ENCODE peak calls at places on chromosomes 7 and 10, in ten cellular contexts. One of them, this sample, is unnamed.

GRCh38 chr7:36967387-36967786 is 243.1 kb upstream of the AOAH start:
- DNase-seq in fibroblast of the conjunctiva: peak
- DNase-seq in NCI-H510A: no peak
- DNase-seq in NCI-H1092 treated with DMSO at 0.1 percent for 48 hours: peak
- DNase-seq in neural crest cell: peak
- DNase-seq in stimulated activated CD8-positive, alpha-beta memory T cell treated with anti-CD3 and anti-CD28 coated beads, Interleukin-7, amount 100 ng/mL, for 1 hour: no peak
- DNase-seq in A673: peak
- DNase-seq in Calu3: peak
- DNase-seq in stimulated activated CD4-positive, alpha-beta T cell treated with anti-CD3 and anti-CD28 coated beads, Interleukin-12 subunit alpha, Interleukin-12 subunit beta, amount 100 ng/mL, for 4 hours: no peak
- DNase-seq in left ventricle myocardium inferior: peak
- DNase-seq in this sample: peak

GRCh38 chr7:148941598-148942280 is 57.6 kb upstream of the EZH2 start:
- DNase-seq in fibroblast of the conjunctiva: no peak
- DNase-seq in NCI-H510A: peak
- DNase-seq in NCI-H1092 treated with DMSO at 0.1 percent for 48 hours: peak
- DNase-seq in neural crest cell: peak
- DNase-seq in stimulated activated CD8-positive, alpha-beta memory T cell treated with anti-CD3 and anti-CD28 coated beads, Interleukin-7, amount 100 ng/mL, for 1 hour: no peak
- DNase-seq in A673: peak
- DNase-seq in Calu3: peak
- DNase-seq in stimulated activated CD4-positive, alpha-beta T cell treated with anti-CD3 and anti-CD28 coated beads, Interleukin-12 subunit alpha, Interleukin-12 subunit beta, amount 100 ng/mL, for 4 hours: peak
- DNase-seq in left ventricle myocardium inferior: peak
- DNase-seq in this sample: peak

GRCh38 chr7:66258409-66258808 is 53.3 kb downstream of the TPST1 start:
- DNase-seq in fibroblast of the conjunctiva: no peak
- DNase-seq in NCI-H510A: no peak
- DNase-seq in NCI-H1092 treated with DMSO at 0.1 percent for 48 hours: no peak
- DNase-seq in neural crest cell: no peak
- DNase-seq in stimulated activated CD8-positive, alpha-beta memory T cell treated with anti-CD3 and anti-CD28 coated beads, Interleukin-7, amount 100 ng/mL, for 1 hour: no peak
- DNase-seq in A673: no peak
- DNase-seq in Calu3: no peak
- DNase-seq in stimulated activated CD4-positive, alpha-beta T cell treated with anti-CD3 and anti-CD28 coated beads, Interleukin-12 subunit alpha, Interleukin-12 subunit beta, amount 100 ng/mL, for 4 hours: no peak
- DNase-seq in left ventricle myocardium inferior: no peak
- DNase-seq in this sample: no peak

GRCh38 chr7:12297709-12298108 is 86.6 kb downstream of the TMEM106B start:
- DNase-seq in fibroblast of the conjunctiva: no peak
- DNase-seq in NCI-H510A: no peak
- DNase-seq in NCI-H1092 treated with DMSO at 0.1 percent for 48 hours: no peak
- DNase-seq in neural crest cell: no peak
- DNase-seq in stimulated activated CD8-positive, alpha-beta memory T cell treated with anti-CD3 and anti-CD28 coated beads, Interleukin-7, amount 100 ng/mL, for 1 hour: no peak
- DNase-seq in A673: no peak
- DNase-seq in Calu3: peak
- DNase-seq in stimulated activated CD4-positive, alpha-beta T cell treated with anti-CD3 and anti-CD28 coated beads, Interleukin-12 subunit alpha, Interleukin-12 subunit beta, amount 100 ng/mL, for 4 hours: no peak
- DNase-seq in left ventricle myocardium inferior: no peak
- DNase-seq in this sample: no peak

GRCh38 chr10:112498806-112499205 is 51.8 kb downstream of the VTI1A start:
- DNase-seq in fibroblast of the conjunctiva: no peak
- DNase-seq in NCI-H510A: no peak
- DNase-seq in NCI-H1092 treated with DMSO at 0.1 percent for 48 hours: no peak
- DNase-seq in neural crest cell: no peak
- DNase-seq in stimulated activated CD8-positive, alpha-beta memory T cell treated with anti-CD3 and anti-CD28 coated beads, Interleukin-7, amount 100 ng/mL, for 1 hour: no peak
- DNase-seq in A673: no peak
- DNase-seq in Calu3: no peak
- DNase-seq in stimulated activated CD4-positive, alpha-beta T cell treated with anti-CD3 and anti-CD28 coated beads, Interleukin-12 subunit alpha, Interleukin-12 subunit beta, amount 100 ng/mL, for 4 hours: no peak
- DNase-seq in left ventricle myocardium inferior: no peak
- DNase-seq in this sample: no peak

GRCh38 chr10:90969148-90969547 is 48.3 kb upstream of the ANKRD1 start:
- DNase-seq in fibroblast of the conjunctiva: no peak
- DNase-seq in NCI-H510A: no peak
- DNase-seq in NCI-H1092 treated with DMSO at 0.1 percent for 48 hours: no peak
- DNase-seq in neural crest cell: no peak
- DNase-seq in stimulated activated CD8-positive, alpha-beta memory T cell treated with anti-CD3 and anti-CD28 coated beads, Interleukin-7, amount 100 ng/mL, for 1 hour: no peak
- DNase-seq in A673: no peak
- DNase-seq in Calu3: no peak
- DNase-seq in stimulated activated CD4-positive, alpha-beta T cell treated with anti-CD3 and anti-CD28 coated beads, Interleukin-12 subunit alpha, Interleukin-12 subunit beta, amount 100 ng/mL, for 4 hours: no peak
- DNase-seq in left ventricle myocardium inferior: no peak
- DNase-seq in this sample: no peak

GRCh38 chr7:158229945-158230344 is 357.7 kb downstream of the PTPRN2 start:
- DNase-seq in fibroblast of the conjunctiva: no peak
- DNase-seq in NCI-H510A: no peak
- DNase-seq in NCI-H1092 treated with DMSO at 0.1 percent for 48 hours: no peak
- DNase-seq in neural crest cell: no peak
- DNase-seq in stimulated activated CD8-positive, alpha-beta memory T cell treated with anti-CD3 and anti-CD28 coated beads, Interleukin-7, amount 100 ng/mL, for 1 hour: no peak
- DNase-seq in A673: no peak
- DNase-seq in Calu3: no peak
- DNase-seq in stimulated activated CD4-positive, alpha-beta T cell treated with anti-CD3 and anti-CD28 coated beads, Interleukin-12 subunit alpha, Interleukin-12 subunit beta, amount 100 ng/mL, for 4 hours: no peak
- DNase-seq in left ventricle myocardium inferior: no peak
- DNase-seq in this sample: no peak

GRCh38 chr10:49527061-49527460 is 11.9 kb downstream of the ERCC6 start:
- DNase-seq in fibroblast of the conjunctiva: no peak
- DNase-seq in NCI-H510A: no peak
- DNase-seq in NCI-H1092 treated with DMSO at 0.1 percent for 48 hours: no peak
- DNase-seq in neural crest cell: no peak
- DNase-seq in stimulated activated CD8-positive, alpha-beta memory T cell treated with anti-CD3 and anti-CD28 coated beads, Interleukin-7, amount 100 ng/mL, for 1 hour: no peak
- DNase-seq in A673: no peak
- DNase-seq in Calu3: no peak
- DNase-seq in stimulated activated CD4-positive, alpha-beta T cell treated with anti-CD3 and anti-CD28 coated beads, Interleukin-12 subunit alpha, Interleukin-12 subunit beta, amount 100 ng/mL, for 4 hours: no peak
- DNase-seq in left ventricle myocardium inferior: no peak
- DNase-seq in this sample: no peak

GRCh38 chr7:79176859-79177477 is 276.5 kb downstream of the MAGI2 start:
- DNase-seq in fibroblast of the conjunctiva: peak
- DNase-seq in NCI-H510A: peak
- DNase-seq in NCI-H1092 treated with DMSO at 0.1 percent for 48 hours: peak
- DNase-seq in neural crest cell: no peak
- DNase-seq in stimulated activated CD8-positive, alpha-beta memory T cell treated with anti-CD3 and anti-CD28 coated beads, Interleukin-7, amount 100 ng/mL, for 1 hour: no peak
- DNase-seq in A673: peak
- DNase-seq in Calu3: peak
- DNase-seq in stimulated activated CD4-positive, alpha-beta T cell treated with anti-CD3 and anti-CD28 coated beads, Interleukin-12 subunit alpha, Interleukin-12 subunit beta, amount 100 ng/mL, for 4 hours: no peak
- DNase-seq in left ventricle myocardium inferior: no peak
- DNase-seq in this sample: peak

GRCh38 chr10:21525367-21526183 is at the start of gene SKIDA1:
- DNase-seq in fibroblast of the conjunctiva: peak
- DNase-seq in NCI-H510A: peak
- DNase-seq in NCI-H1092 treated with DMSO at 0.1 percent for 48 hours: peak
- DNase-seq in neural crest cell: peak
- DNase-seq in stimulated activated CD8-positive, alpha-beta memory T cell treated with anti-CD3 and anti-CD28 coated beads, Interleukin-7, amount 100 ng/mL, for 1 hour: peak
- DNase-seq in A673: peak
- DNase-seq in Calu3: peak
- DNase-seq in stimulated activated CD4-positive, alpha-beta T cell treated with anti-CD3 and anti-CD28 coated beads, Interleukin-12 subunit alpha, Interleukin-12 subunit beta, amount 100 ng/mL, for 4 hours: peak
- DNase-seq in left ventricle myocardium inferior: peak
- DNase-seq in this sample: peak

GRCh38 chr7:148611692-148612091 is 21.1 kb downstream of the C7orf33 start:
- DNase-seq in fibroblast of the conjunctiva: no peak
- DNase-seq in NCI-H510A: no peak
- DNase-seq in NCI-H1092 treated with DMSO at 0.1 percent for 48 hours: no peak
- DNase-seq in neural crest cell: no peak
- DNase-seq in stimulated activated CD8-positive, alpha-beta memory T cell treated with anti-CD3 and anti-CD28 coated beads, Interleukin-7, amount 100 ng/mL, for 1 hour: no peak
- DNase-seq in A673: no peak
- DNase-seq in Calu3: peak
- DNase-seq in stimulated activated CD4-positive, alpha-beta T cell treated with anti-CD3 and anti-CD28 coated beads, Interleukin-12 subunit alpha, Interleukin-12 subunit beta, amount 100 ng/mL, for 4 hours: no peak
- DNase-seq in left ventricle myocardium inferior: no peak
- DNase-seq in this sample: no peak

GRCh38 chr10:61750943-61751471 is 88.3 kb downstream of the CABCOCO1 start:
- DNase-seq in fibroblast of the conjunctiva: peak
- DNase-seq in NCI-H510A: no peak
- DNase-seq in NCI-H1092 treated with DMSO at 0.1 percent for 48 hours: peak
- DNase-seq in neural crest cell: peak
- DNase-seq in stimulated activated CD8-positive, alpha-beta memory T cell treated with anti-CD3 and anti-CD28 coated beads, Interleukin-7, amount 100 ng/mL, for 1 hour: peak
- DNase-seq in A673: peak
- DNase-seq in Calu3: peak
- DNase-seq in stimulated activated CD4-positive, alpha-beta T cell treated with anti-CD3 and anti-CD28 coated beads, Interleukin-12 subunit alpha, Interleukin-12 subunit beta, amount 100 ng/mL, for 4 hours: peak
- DNase-seq in left ventricle myocardium inferior: peak
- DNase-seq in this sample: peak

GRCh38 chr10:35040761-35041501 is 49.2 kb downstream of the CUL2 start:
- DNase-seq in fibroblast of the conjunctiva: peak
- DNase-seq in NCI-H510A: no peak
- DNase-seq in NCI-H1092 treated with DMSO at 0.1 percent for 48 hours: no peak
- DNase-seq in neural crest cell: no peak
- DNase-seq in stimulated activated CD8-positive, alpha-beta memory T cell treated with anti-CD3 and anti-CD28 coated beads, Interleukin-7, amount 100 ng/mL, for 1 hour: no peak
- DNase-seq in A673: peak
- DNase-seq in Calu3: no peak
- DNase-seq in stimulated activated CD4-positive, alpha-beta T cell treated with anti-CD3 and anti-CD28 coated beads, Interleukin-12 subunit alpha, Interleukin-12 subunit beta, amount 100 ng/mL, for 4 hours: no peak
- DNase-seq in left ventricle myocardium inferior: no peak
- DNase-seq in this sample: no peak

GRCh38 chr7:92641921-92642511 is 51.8 kb upstream of the FAM133B start:
- DNase-seq in fibroblast of the conjunctiva: no peak
- DNase-seq in NCI-H510A: no peak
- DNase-seq in NCI-H1092 treated with DMSO at 0.1 percent for 48 hours: no peak
- DNase-seq in neural crest cell: no peak
- DNase-seq in stimulated activated CD8-positive, alpha-beta memory T cell treated with anti-CD3 and anti-CD28 coated beads, Interleukin-7, amount 100 ng/mL, for 1 hour: no peak
- DNase-seq in A673: no peak
- DNase-seq in Calu3: no peak
- DNase-seq in stimulated activated CD4-positive, alpha-beta T cell treated with anti-CD3 and anti-CD28 coated beads, Interleukin-12 subunit alpha, Interleukin-12 subunit beta, amount 100 ng/mL, for 4 hours: peak
- DNase-seq in left ventricle myocardium inferior: no peak
- DNase-seq in this sample: no peak

GRCh38 chr10:44930904-44931620 is 19.9 kb downstream of the TMEM72 start:
- DNase-seq in fibroblast of the conjunctiva: no peak
- DNase-seq in NCI-H510A: no peak
- DNase-seq in NCI-H1092 treated with DMSO at 0.1 percent for 48 hours: no peak
- DNase-seq in neural crest cell: no peak
- DNase-seq in stimulated activated CD8-positive, alpha-beta memory T cell treated with anti-CD3 and anti-CD28 coated beads, Interleukin-7, amount 100 ng/mL, for 1 hour: no peak
- DNase-seq in A673: no peak
- DNase-seq in Calu3: no peak
- DNase-seq in stimulated activated CD4-positive, alpha-beta T cell treated with anti-CD3 and anti-CD28 coated beads, Interleukin-12 subunit alpha, Interleukin-12 subunit beta, amount 100 ng/mL, for 4 hours: no peak
- DNase-seq in left ventricle myocardium inferior: no peak
- DNase-seq in this sample: no peak

GRCh38 chr10:9814285-9814866 is 1203.3 kb upstream of the CELF2 start:
- DNase-seq in fibroblast of the conjunctiva: no peak
- DNase-seq in NCI-H510A: no peak
- DNase-seq in NCI-H1092 treated with DMSO at 0.1 percent for 48 hours: no peak
- DNase-seq in neural crest cell: no peak
- DNase-seq in stimulated activated CD8-positive, alpha-beta memory T cell treated with anti-CD3 and anti-CD28 coated beads, Interleukin-7, amount 100 ng/mL, for 1 hour: no peak
- DNase-seq in A673: no peak
- DNase-seq in Calu3: no peak
- DNase-seq in stimulated activated CD4-positive, alpha-beta T cell treated with anti-CD3 and anti-CD28 coated beads, Interleukin-12 subunit alpha, Interleukin-12 subunit beta, amount 100 ng/mL, for 4 hours: no peak
- DNase-seq in left ventricle myocardium inferior: no peak
- DNase-seq in this sample: no peak

GRCh38 chr10:22701132-22701851 is 13.1 kb downstream of the PIP4K2A start:
- DNase-seq in fibroblast of the conjunctiva: no peak
- DNase-seq in NCI-H510A: no peak
- DNase-seq in NCI-H1092 treated with DMSO at 0.1 percent for 48 hours: no peak
- DNase-seq in neural crest cell: no peak
- DNase-seq in stimulated activated CD8-positive, alpha-beta memory T cell treated with anti-CD3 and anti-CD28 coated beads, Interleukin-7, amount 100 ng/mL, for 1 hour: no peak
- DNase-seq in A673: no peak
- DNase-seq in Calu3: no peak
- DNase-seq in stimulated activated CD4-positive, alpha-beta T cell treated with anti-CD3 and anti-CD28 coated beads, Interleukin-12 subunit alpha, Interleukin-12 subunit beta, amount 100 ng/mL, for 4 hours: no peak
- DNase-seq in left ventricle myocardium inferior: no peak
- DNase-seq in this sample: no peak

GRCh38 chr7:33719059-33719581 is 186.2 kb upstream of the BMPER start:
- DNase-seq in fibroblast of the conjunctiva: no peak
- DNase-seq in NCI-H510A: no peak
- DNase-seq in NCI-H1092 treated with DMSO at 0.1 percent for 48 hours: no peak
- DNase-seq in neural crest cell: no peak
- DNase-seq in stimulated activated CD8-positive, alpha-beta memory T cell treated with anti-CD3 and anti-CD28 coated beads, Interleukin-7, amount 100 ng/mL, for 1 hour: no peak
- DNase-seq in A673: no peak
- DNase-seq in Calu3: no peak
- DNase-seq in stimulated activated CD4-positive, alpha-beta T cell treated with anti-CD3 and anti-CD28 coated beads, Interleukin-12 subunit alpha, Interleukin-12 subunit beta, amount 100 ng/mL, for 4 hours: no peak
- DNase-seq in left ventricle myocardium inferior: peak
- DNase-seq in this sample: no peak

GRCh38 chr7:7100432-7100849 is 81.9 kb upstream of the C1GALT1 start:
- DNase-seq in fibroblast of the conjunctiva: no peak
- DNase-seq in NCI-H510A: no peak
- DNase-seq in NCI-H1092 treated with DMSO at 0.1 percent for 48 hours: no peak
- DNase-seq in neural crest cell: no peak
- DNase-seq in stimulated activated CD8-positive, alpha-beta memory T cell treated with anti-CD3 and anti-CD28 coated beads, Interleukin-7, amount 100 ng/mL, for 1 hour: no peak
- DNase-seq in A673: peak
- DNase-seq in Calu3: no peak
- DNase-seq in stimulated activated CD4-positive, alpha-beta T cell treated with anti-CD3 and anti-CD28 coated beads, Interleukin-12 subunit alpha, Interleukin-12 subunit beta, amount 100 ng/mL, for 4 hours: no peak
- DNase-seq in left ventricle myocardium inferior: no peak
- DNase-seq in this sample: no peak

GRCh38 chr10:44466236-44466635 is 81.3 kb upstream of the CXCL12 start:
- DNase-seq in fibroblast of the conjunctiva: no peak
- DNase-seq in NCI-H510A: no peak
- DNase-seq in NCI-H1092 treated with DMSO at 0.1 percent for 48 hours: no peak
- DNase-seq in neural crest cell: no peak
- DNase-seq in stimulated activated CD8-positive, alpha-beta memory T cell treated with anti-CD3 and anti-CD28 coated beads, Interleukin-7, amount 100 ng/mL, for 1 hour: no peak
- DNase-seq in A673: no peak
- DNase-seq in Calu3: no peak
- DNase-seq in stimulated activated CD4-positive, alpha-beta T cell treated with anti-CD3 and anti-CD28 coated beads, Interleukin-12 subunit alpha, Interleukin-12 subunit beta, amount 100 ng/mL, for 4 hours: no peak
- DNase-seq in left ventricle myocardium inferior: no peak
- DNase-seq in this sample: no peak

GRCh38 chr7:140025814-140026433 is 36.8 kb downstream of the PARP12 start:
- DNase-seq in fibroblast of the conjunctiva: no peak
- DNase-seq in NCI-H510A: no peak
- DNase-seq in NCI-H1092 treated with DMSO at 0.1 percent for 48 hours: no peak
- DNase-seq in neural crest cell: no peak
- DNase-seq in stimulated activated CD8-positive, alpha-beta memory T cell treated with anti-CD3 and anti-CD28 coated beads, Interleukin-7, amount 100 ng/mL, for 1 hour: no peak
- DNase-seq in A673: no peak
- DNase-seq in Calu3: no peak
- DNase-seq in stimulated activated CD4-positive, alpha-beta T cell treated with anti-CD3 and anti-CD28 coated beads, Interleukin-12 subunit alpha, Interleukin-12 subunit beta, amount 100 ng/mL, for 4 hours: no peak
- DNase-seq in left ventricle myocardium inferior: no peak
- DNase-seq in this sample: no peak

GRCh38 chr10:105509551-105509950 is 868.5 kb downstream of the SORCS3 start:
- DNase-seq in fibroblast of the conjunctiva: no peak
- DNase-seq in NCI-H510A: no peak
- DNase-seq in NCI-H1092 treated with DMSO at 0.1 percent for 48 hours: no peak
- DNase-seq in neural crest cell: no peak
- DNase-seq in stimulated activated CD8-positive, alpha-beta memory T cell treated with anti-CD3 and anti-CD28 coated beads, Interleukin-7, amount 100 ng/mL, for 1 hour: no peak
- DNase-seq in A673: no peak
- DNase-seq in Calu3: no peak
- DNase-seq in stimulated activated CD4-positive, alpha-beta T cell treated with anti-CD3 and anti-CD28 coated beads, Interleukin-12 subunit alpha, Interleukin-12 subunit beta, amount 100 ng/mL, for 4 hours: no peak
- DNase-seq in left ventricle myocardium inferior: no peak
- DNase-seq in this sample: peak

GRCh38 chr7:118250860-118251494 is 26.5 kb downstream of the ANKRD7 start:
- DNase-seq in fibroblast of the conjunctiva: no peak
- DNase-seq in NCI-H510A: no peak
- DNase-seq in NCI-H1092 treated with DMSO at 0.1 percent for 48 hours: no peak
- DNase-seq in neural crest cell: no peak
- DNase-seq in stimulated activated CD8-positive, alpha-beta memory T cell treated with anti-CD3 and anti-CD28 coated beads, Interleukin-7, amount 100 ng/mL, for 1 hour: no peak
- DNase-seq in A673: peak
- DNase-seq in Calu3: no peak
- DNase-seq in stimulated activated CD4-positive, alpha-beta T cell treated with anti-CD3 and anti-CD28 coated beads, Interleukin-12 subunit alpha, Interleukin-12 subunit beta, amount 100 ng/mL, for 4 hours: no peak
- DNase-seq in left ventricle myocardium inferior: no peak
- DNase-seq in this sample: no peak

GRCh38 chr10:97279121-97279815 is 13.2 kb downstream of the ARHGAP19 start:
- DNase-seq in fibroblast of the conjunctiva: peak
- DNase-seq in NCI-H510A: no peak
- DNase-seq in NCI-H1092 treated with DMSO at 0.1 percent for 48 hours: no peak
- DNase-seq in neural crest cell: no peak
- DNase-seq in stimulated activated CD8-positive, alpha-beta memory T cell treated with anti-CD3 and anti-CD28 coated beads, Interleukin-7, amount 100 ng/mL, for 1 hour: no peak
- DNase-seq in A673: no peak
- DNase-seq in Calu3: no peak
- DNase-seq in stimulated activated CD4-positive, alpha-beta T cell treated with anti-CD3 and anti-CD28 coated beads, Interleukin-12 subunit alpha, Interleukin-12 subunit beta, amount 100 ng/mL, for 4 hours: no peak
- DNase-seq in left ventricle myocardium inferior: no peak
- DNase-seq in this sample: no peak

GRCh38 chr7:140049339-140050024 is 13.3 kb downstream of the PARP12 start:
- DNase-seq in fibroblast of the conjunctiva: no peak
- DNase-seq in NCI-H510A: peak
- DNase-seq in NCI-H1092 treated with DMSO at 0.1 percent for 48 hours: no peak
- DNase-seq in neural crest cell: no peak
- DNase-seq in stimulated activated CD8-positive, alpha-beta memory T cell treated with anti-CD3 and anti-CD28 coated beads, Interleukin-7, amount 100 ng/mL, for 1 hour: no peak
- DNase-seq in A673: no peak
- DNase-seq in Calu3: no peak
- DNase-seq in stimulated activated CD4-positive, alpha-beta T cell treated with anti-CD3 and anti-CD28 coated beads, Interleukin-12 subunit alpha, Interleukin-12 subunit beta, amount 100 ng/mL, for 4 hours: no peak
- DNase-seq in left ventricle myocardium inferior: no peak
- DNase-seq in this sample: peak

GRCh38 chr10:49700211-49700610 is 20.8 kb downstream of the C10orf53 start:
- DNase-seq in fibroblast of the conjunctiva: no peak
- DNase-seq in NCI-H510A: no peak
- DNase-seq in NCI-H1092 treated with DMSO at 0.1 percent for 48 hours: no peak
- DNase-seq in neural crest cell: no peak
- DNase-seq in stimulated activated CD8-positive, alpha-beta memory T cell treated with anti-CD3 and anti-CD28 coated beads, Interleukin-7, amount 100 ng/mL, for 1 hour: no peak
- DNase-seq in A673: no peak
- DNase-seq in Calu3: no peak
- DNase-seq in stimulated activated CD4-positive, alpha-beta T cell treated with anti-CD3 and anti-CD28 coated beads, Interleukin-12 subunit alpha, Interleukin-12 subunit beta, amount 100 ng/mL, for 4 hours: no peak
- DNase-seq in left ventricle myocardium inferior: no peak
- DNase-seq in this sample: no peak

GRCh38 chr10:110737886-110738634 is 93.9 kb downstream of the RBM20 start:
- DNase-seq in fibroblast of the conjunctiva: no peak
- DNase-seq in NCI-H510A: no peak
- DNase-seq in NCI-H1092 treated with DMSO at 0.1 percent for 48 hours: no peak
- DNase-seq in neural crest cell: no peak
- DNase-seq in stimulated activated CD8-positive, alpha-beta memory T cell treated with anti-CD3 and anti-CD28 coated beads, Interleukin-7, amount 100 ng/mL, for 1 hour: no peak
- DNase-seq in A673: no peak
- DNase-seq in Calu3: no peak
- DNase-seq in stimulated activated CD4-positive, alpha-beta T cell treated with anti-CD3 and anti-CD28 coated beads, Interleukin-12 subunit alpha, Interleukin-12 subunit beta, amount 100 ng/mL, for 4 hours: no peak
- DNase-seq in left ventricle myocardium inferior: no peak
- DNase-seq in this sample: no peak

GRCh38 chr10:71708301-71708703 is 11.3 kb downstream of the C10orf105 start:
- DNase-seq in fibroblast of the conjunctiva: no peak
- DNase-seq in NCI-H510A: no peak
- DNase-seq in NCI-H1092 treated with DMSO at 0.1 percent for 48 hours: no peak
- DNase-seq in neural crest cell: peak
- DNase-seq in stimulated activated CD8-positive, alpha-beta memory T cell treated with anti-CD3 and anti-CD28 coated beads, Interleukin-7, amount 100 ng/mL, for 1 hour: peak
- DNase-seq in A673: peak
- DNase-seq in Calu3: peak
- DNase-seq in stimulated activated CD4-positive, alpha-beta T cell treated with anti-CD3 and anti-CD28 coated beads, Interleukin-12 subunit alpha, Interleukin-12 subunit beta, amount 100 ng/mL, for 4 hours: peak
- DNase-seq in left ventricle myocardium inferior: peak
- DNase-seq in this sample: peak

This sample was measured in small intestine.